ENCODE peak calls at places on chromosomes 3 and 15, in four cellular contexts. R is EH; J is activated T-cell treated with anti-CD3 and anti-CD28 coated beads, Interleukin-2, amount 50 U/mL, for 72 hours; T is T-cell. Q is an unnamed sample.

GRCh38 chr3:36477655-36478054 is 97.4 kb downstream of the STAC start:
- DNase-seq in J (no peak), R (peak), T (no peak), Q (no peak)

GRCh38 chr3:132399054-132399929 is 18.0 kb upstream of the DNAJC13 start:
- DNase-seq in J (peak), T (no peak), R (peak), Q (no peak)

GRCh38 chr3:27105904-27106303 is 263.3 kb downstream of the NEK10 start:
- DNase-seq in J (no peak), R (peak), T (no peak), Q (no peak)

GRCh38 chr3:108222813-108223307 is 636 bp upstream of the IFT57 start:
- DNase-seq in T (no peak), R (no peak), J (no peak), Q (no peak)

GRCh38 chr15:31342781-31343626 is 16.4 kb downstream of the KLF13 start:
- DNase-seq in R (no peak), J (no peak), T (no peak), Q (peak)

GRCh38 chr15:71103102-71103676 is 12.1 kb upstream of the THSD4 start:
- DNase-seq in J (no peak), T (no peak), R (peak), Q (no peak)

GRCh38 chr3:173659972-173660371 is 262.4 kb downstream of the NLGN1 start:
- DNase-seq in T (no peak), J (no peak), R (peak), Q (no peak)

GRCh38 chr3:79724206-79724605 is 43.6 kb downstream of the ROBO1 start:
- DNase-seq in T (no peak), J (no peak), R (no peak), Q (no peak)

Q was measured in spleen.